ENCODE peak calls at places on chromosomes 3 and 15, in seven cellular contexts. P, A, D, H, S, X and B are unnamed samples.

GRCh38 chr15:98855067-98855814 is 152.4 kb downstream of the PGPEP1L start:
- DNase-seq in S (no peak), A (peak; percentile 53), D (no peak), H (no peak), P (no peak), X (no peak), B (no peak)

GRCh38 chr15:57259511-57260143 is 116.7 kb upstream of the CGNL1 start:
- DNase-seq in S (no peak), X (no peak), D (no peak), A (no peak), H (no peak), P (no peak), B (no peak)

GRCh38 chr3:62229201-62229600 is 144.1 kb downstream of the FEZF2 start:
- DNase-seq in S (no peak), X (no peak), P (no peak), D (no peak), H (no peak), A (no peak), B (no peak)

GRCh38 chr15:56918907-56919707 is 663 bp downstream of the TCF12 start:
- DNase-seq in H (no peak), X (peak; percentile 73), P (peak; percentile 53), D (peak; percentile 62), A (peak; percentile 75), S (peak; percentile 55), B (peak; percentile 32)

GRCh38 chr3:151630938-151631417 is 102.7 kb upstream of the AADACL2 start:
- DNase-seq in P (no peak), S (no peak), X (peak; percentile 39), D (no peak), H (no peak), A (no peak), B (no peak)

GRCh38 chr3:178428037-178428436 is 108.2 kb upstream of the KCNMB2 start:
- DNase-seq in X (no peak), D (no peak), P (no peak), A (no peak), H (no peak), S (no peak), B (no peak)

GRCh38 chr3:123258811-123259420 is 57.2 kb downstream of the SEC22A start:
- DNase-seq in D (no peak), A (peak; percentile 65), S (no peak), P (no peak), X (peak; percentile 69), H (no peak), B (no peak)

GRCh38 chr15:83904107-83904720 is 250.3 kb downstream of the ADAMTSL3 start:
- DNase-seq in S (peak; percentile 45), A (no peak), D (no peak), P (no peak), H (peak; percentile 38), X (peak; percentile 59), B (no peak)

GRCh38 chr15:45187894-45188830 is at the start of gene SHF:
- DNase-seq in A (peak; percentile 18), S (peak; percentile 87), H (peak; percentile 40), D (peak; percentile 64), P (peak; percentile 65), X (peak; percentile 45), B (no peak)

GRCh38 chr3:104190681-104191080 is 1176.0 kb upstream of the ALCAM start:
- DNase-seq in P (no peak), D (no peak), S (no peak), A (no peak), H (no peak), X (no peak), B (no peak)

GRCh38 chr3:42690766-42691680 is 5.7 kb downstream of the KLHL40 start:
- DNase-seq in H (no peak), S (no peak), D (no peak), P (no peak), X (no peak), A (no peak), B (peak; percentile 80)

DNA sequence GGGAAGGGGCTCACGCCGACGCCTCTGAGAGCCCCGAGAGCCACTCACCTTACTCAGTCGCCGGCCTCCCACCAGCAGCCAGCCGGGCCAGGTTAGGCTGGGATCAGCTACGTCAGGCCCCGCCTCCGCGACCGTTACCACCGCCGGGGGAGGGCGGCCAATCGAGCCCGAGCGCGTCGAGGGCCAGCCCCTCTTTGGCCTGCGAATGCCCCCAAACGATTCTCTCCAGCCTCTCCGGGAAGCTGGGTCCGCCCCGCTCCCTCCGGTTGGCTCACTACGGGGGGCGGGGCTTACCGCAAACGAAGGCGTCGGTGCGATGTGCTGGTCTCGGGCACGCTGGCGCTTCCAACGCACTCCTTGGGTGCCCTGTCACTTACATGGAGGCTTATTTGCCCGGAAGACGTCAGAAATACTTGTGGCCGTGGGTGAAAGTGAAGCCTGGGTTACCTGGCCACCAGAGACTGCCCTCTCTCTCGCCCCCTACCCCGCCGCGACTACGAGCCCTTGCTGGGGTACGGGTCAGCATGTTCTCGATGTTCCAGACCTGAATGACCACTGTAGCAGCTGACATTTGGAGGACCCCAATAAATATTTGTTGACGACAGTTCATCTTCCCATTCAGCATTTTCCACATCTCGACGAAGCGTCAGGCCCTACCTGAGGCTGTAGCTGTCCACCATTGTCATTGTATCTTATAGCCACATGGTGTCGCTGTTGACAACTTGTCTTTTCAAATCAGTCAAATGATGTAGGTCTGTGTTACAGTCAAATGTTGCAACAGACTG is at the start of gene CEP70:
- DNase-seq in P (peak; percentile 95), D (peak; percentile 98), S (peak; percentile 97), H (peak; percentile 84), X (peak; percentile 95), A (peak; percentile 91), B (peak; percentile 98)
- TF ChIP-seq POLR2A in P (peak; percentile 86), D (peak; percentile 97), S (peak; percentile 96), H (peak; percentile 80), X (peak; percentile 76), A (peak; percentile 57), B (no peak)

GRCh38 chr15:67173015-67173414 is 81.4 kb downstream of the AAGAB start:
- DNase-seq in S (peak; percentile 23), X (no peak), D (no peak), H (no peak), P (no peak), A (no peak), B (no peak)

GRCh38 chr15:67174864-67175573 is 79.4 kb downstream of the AAGAB start:
- DNase-seq in P (peak; percentile 44), S (peak; percentile 12), A (peak; percentile 84), D (no peak), X (peak; percentile 68), H (no peak), B (no peak)

GRCh38 chr15:67173786-67174185 is 80.7 kb downstream of the AAGAB start:
- DNase-seq in X (no peak), P (no peak), S (peak; percentile 10), A (no peak), H (no peak), D (no peak), B (no peak)

GRCh38 chr15:67175643-67176071 is 78.8 kb downstream of the AAGAB start:
- DNase-seq in D (no peak), A (no peak), X (peak; percentile 69), H (peak; percentile 63), P (no peak), S (peak; percentile 16), B (peak; percentile 71)

GRCh38 chr15:67174446-67174845 is 80.0 kb downstream of the AAGAB start:
- DNase-seq in A (no peak), H (no peak), X (no peak), P (no peak), S (peak; percentile 14), D (no peak), B (no peak)
- H3K4me3 ChIP-seq in A (no peak overlapping the region), H (no peak overlapping the region), X (no peak overlapping the region), P (no peak overlapping the region), S (no peak overlapping the region), D (no peak overlapping the region), B (no peak overlapping the region)

GRCh38 chr3:187039723-187040414 is 99.4 kb downstream of the RPL39L start:
- DNase-seq in S (no peak), X (no peak), H (no peak), A (no peak), P (no peak), D (no peak), B (no peak)
- TF ChIP-seq POLR2A in S (no peak), X (no peak), H (no peak), A (no peak), P (no peak), D (no peak), B (no peak)

DNA sequence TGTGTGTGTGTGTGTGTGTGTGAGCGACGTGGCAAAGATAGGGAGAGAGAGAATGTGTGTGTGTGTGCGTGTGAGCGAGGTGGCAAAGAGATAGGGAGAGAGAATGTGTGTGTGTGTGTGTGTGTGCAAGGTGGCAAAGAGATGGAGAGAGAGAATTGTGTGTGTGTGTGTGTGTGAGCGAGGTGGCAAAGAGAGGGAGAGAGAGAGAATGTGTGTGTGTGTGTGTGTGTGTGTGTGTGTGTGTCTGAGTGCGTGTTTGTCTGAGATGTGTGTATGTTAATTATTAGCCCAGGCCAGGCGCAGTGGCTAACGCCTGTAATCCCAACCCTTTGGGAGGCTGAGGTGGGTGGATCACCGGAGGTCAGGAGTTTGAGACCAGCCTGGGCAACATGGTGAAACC is 154.6 kb upstream of the RGMA start:
- DNase-seq in X (no peak), H (no peak), A (no peak), P (no peak), D (no peak), S (no peak), B (no peak)
- H3K4me3 ChIP-seq in X (no peak overlapping the region), H (no peak overlapping the region), A (no peak overlapping the region), P (no peak overlapping the region), D (no peak overlapping the region), S (no peak overlapping the region), B (no peak overlapping the region)

DNA sequence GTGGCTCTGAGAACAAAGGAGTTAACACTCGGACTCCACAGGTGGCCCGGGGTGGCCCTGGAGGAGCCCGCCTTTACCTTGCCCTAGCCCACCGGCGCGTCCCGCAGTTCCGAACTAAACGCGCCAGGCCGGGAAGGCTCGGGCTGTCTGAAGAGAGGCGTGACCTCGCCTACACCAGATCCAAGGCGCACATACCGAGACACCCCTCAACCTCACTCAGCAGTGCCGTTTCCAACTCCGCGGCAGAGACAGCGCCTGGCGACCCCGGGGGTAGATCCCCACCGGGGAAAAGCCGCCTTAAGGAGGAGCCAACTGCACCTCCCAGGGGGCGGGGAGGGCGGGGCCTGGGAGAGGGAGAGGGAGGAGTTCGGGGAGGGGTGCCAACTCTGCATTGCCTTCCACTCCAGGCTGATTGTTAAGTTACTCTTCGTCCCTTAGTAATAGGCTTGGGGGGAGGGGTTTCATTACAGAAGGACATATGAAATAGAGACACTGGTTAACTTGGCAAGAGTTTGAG is at the start of gene DLG1:
- DNase-seq in D (peak; percentile 91), X (peak; percentile 92), P (peak; percentile 95), H (peak; percentile 82), A (peak; percentile 86), S (peak; percentile 85), B (peak; percentile 97)
- TF ChIP-seq POLR2A in D (peak; percentile 38), X (peak; percentile 84), P (no peak), H (no peak), A (peak; percentile 73), S (no peak), B (no peak)